ENCODE peak calls at places on chromosomes 4 and X, in eight cellular contexts. E, X, Y, S, Q, B, U and D are unnamed samples.

GRCh38 chr4:73660808-73661207 is 40.6 kb upstream of the RASSF6 start:
- DNase-seq in Y (no peak), S (no peak), Q (no peak), U (no peak), E (no peak), B (no peak), X (no peak), D (no peak)

GRCh38 chr4:184385705-184386141 is 88.6 kb downstream of the IRF2 start:
- DNase-seq in E (no peak), X (no peak), Y (no peak), U (peak), B (no peak), Q (peak), S (no peak), D (no peak)

GRCh38 chrX:119502727-119503483 is 34.7 kb downstream of the SLC25A5 start:
- DNase-seq in S (peak), E (no peak), B (peak), U (no peak), Q (no peak), X (no peak), Y (peak), D (no peak)

GRCh38 chrX:45083314-45083713 is 117.4 kb downstream of the DIPK2B start:
- DNase-seq in B (no peak), E (no peak), Y (peak), X (no peak), U (no peak), S (no peak), Q (no peak), D (no peak)

GRCh38 chr4:173529505-173530325 is at the start of gene HAND2:
- DNase-seq in E (no peak), Q (peak), U (peak), X (no peak), S (peak), B (peak), Y (peak), D (no peak)

GRCh38 chr4:184269879-184270430 is 52.3 kb upstream of the ENPP6 start:
- DNase-seq in Y (no peak), Q (peak), E (no peak), S (no peak), U (no peak), B (no peak), X (no peak), D (no peak)

GRCh38 chr4:138438608-138439007 is 196.5 kb upstream of the SLC7A11 start:
- DNase-seq in Q (no peak), S (peak), X (no peak), U (no peak), B (no peak), E (no peak), Y (peak), D (no peak)

GRCh38 chr4:169098054-169098896 is 88.2 kb upstream of the CBR4 start:
- DNase-seq in E (no peak), Q (no peak), Y (peak), S (no peak), U (no peak), X (no peak), B (peak), D (no peak)

GRCh38 chr4:37157403-37158167 is 87.0 kb upstream of the NWD2 start:
- DNase-seq in U (no peak), S (no peak), Q (no peak), E (no peak), B (no peak), X (no peak), Y (no peak), D (no peak)

GRCh38 chr4:139912423-139912822 is 241.6 kb downstream of the MAML3 start:
- DNase-seq in B (no peak), Q (no peak), S (peak), E (no peak), U (no peak), Y (no peak), X (no peak), D (no peak)

GRCh38 chrX:111244238-111244750 is 26.0 kb downstream of the CAPN6 start:
- DNase-seq in X (no peak), Y (peak), U (no peak), B (peak), Q (no peak), E (no peak), S (peak), D (no peak)

GRCh38 chr4:123649644-123650356 is 253.2 kb downstream of the SPRY1 start:
- DNase-seq in S (peak), E (no peak), Q (no peak), Y (peak), X (no peak), B (peak), U (peak), D (peak)

GRCh38 chr4:119647558-119647957 is 19.0 kb upstream of the PDE5A start:
- DNase-seq in U (no peak), E (no peak), Y (peak), Q (no peak), X (no peak), S (peak), B (no peak), D (no peak)

GRCh38 chr4:139761461-139761860 is 95.8 kb downstream of the MGST2 start:
- DNase-seq in X (no peak), Q (no peak), E (no peak), Y (peak), U (no peak), S (peak), B (no peak), D (no peak)

GRCh38 chr4:147874109-147874508 is 142.2 kb downstream of the ARHGAP10 start:
- DNase-seq in E (no peak), U (no peak), B (no peak), Y (no peak), S (no peak), Q (no peak), X (no peak), D (no peak)

GRCh38 chrX:149476513-149476912 is 28.6 kb downstream of the IDS start:
- DNase-seq in Q (no peak), Y (no peak), U (no peak), E (no peak), X (no peak), S (no peak), B (no peak), D (no peak)

GRCh38 chr4:135032670-135033069 is 831.1 kb upstream of the PABPC4L start:
- DNase-seq in U (no peak), X (no peak), B (no peak), S (no peak), Y (no peak), Q (no peak), E (no peak), D (no peak)

GRCh38 chr4:5638976-5639375 is 69.4 kb downstream of the EVC2 start:
- DNase-seq in E (no peak), Q (no peak), S (peak), B (peak), U (no peak), X (no peak), Y (peak), D (no peak)

GRCh38 chr4:66946761-66947160 is 598.5 kb downstream of the CENPC start:
- DNase-seq in S (no peak), Y (no peak), B (no peak), Q (no peak), E (no peak), U (no peak), X (no peak), D (no peak)

GRCh38 chrX:19840899-19841648 is 46.3 kb downstream of the SH3KBP1 start:
- DNase-seq in S (no peak), U (no peak), Y (no peak), X (no peak), B (no peak), Q (peak), E (peak), D (no peak)

GRCh38 chr4:86452323-86452995 is 92.6 kb upstream of the MAPK10 start:
- DNase-seq in U (no peak), X (no peak), E (no peak), Y (peak), Q (no peak), B (peak), S (no peak), D (no peak)